ENCODE peak calls at places on chromosome 18, in seven cellular contexts. X is uterus, P is HCT116, M is AG04450, Z is ovary, N is IMR-90, G is RWPE2. Q is an unnamed sample.
A peak's percentile ranks its signal among the peaks of the same experiment; 100 is the strongest.

GRCh38 chr18:77106331-77106730 is 26.3 kb downstream of the MBP start:
- DNase-seq in X (no peak), P (no peak), M (no peak), Z (peak; percentile 45), N (no peak), G (no peak), Q (no peak)

GRCh38 chr18:54672846-54673475 is 81.9 kb downstream of the DYNAP start:
- DNase-seq in X (no peak), P (no peak), M (no peak), Z (no peak), N (no peak), G (no peak), Q (peak; percentile 58)

GRCh38 chr18:54330768-54331548 is 26.7 kb downstream of the STARD6 start:
- DNase-seq in X (no peak), P (no peak), M (no peak), Z (no peak), N (no peak), G (no peak), Q (no peak)

GRCh38 chr18:33440384-33441043 is at the start of gene CCDC178:
- DNase-seq in X (peak; percentile 20), P (no peak), M (no peak), Z (peak; percentile 65), N (peak; percentile 4), G (no peak), Q (no peak)

GRCh38 chr18:3012306-3012919 is 531 bp downstream of the LPIN2 start:
- DNase-seq in X (peak; percentile 60), P (no peak), M (no peak), Z (peak; percentile 59), N (peak; percentile 20), G (no peak), Q (no peak)

GRCh38 chr18:33605250-33605649 is 27.2 kb downstream of the ASXL3 start:
- DNase-seq in X (no peak), P (no peak), M (no peak), Z (no peak), N (no peak), G (no peak), Q (no peak)

GRCh38 chr18:62368100-62368499 is 43.0 kb downstream of the TNFRSF11A start:
- DNase-seq in X (no peak), P (no peak), M (no peak), Z (no peak), N (no peak), G (no peak), Q (no peak)

GRCh38 chr18:50973367-50974126 is 5.7 kb downstream of the ELAC1 start:
- DNase-seq in X (no peak), P (no peak), M (no peak), Z (no peak), N (peak; percentile 79), G (no peak), Q (no peak)

GRCh38 chr18:36692331-36692730 is 136.5 kb downstream of the TPGS2 start:
- DNase-seq in X (no peak), P (no peak), M (peak; percentile 73), Z (no peak), N (peak; percentile 93), G (no peak), Q (no peak)

GRCh38 chr18:44178476-44178875 is 502.2 kb upstream of the SETBP1 start:
- DNase-seq in X (peak; percentile 25), P (no peak), M (no peak), Z (no peak), N (no peak), G (no peak), Q (no peak)

GRCh38 chr18:5759169-5759568 is 136.2 kb downstream of the TMEM200C start:
- DNase-seq in X (no peak), P (no peak), M (no peak), Z (no peak), N (no peak), G (no peak), Q (no peak)

GRCh38 chr18:26462304-26462703 is 86.0 kb downstream of the KCTD1 start:
- DNase-seq in X (no peak), P (no peak), M (no peak), Z (no peak), N (no peak), G (no peak), Q (no peak)

GRCh38 chr18:13566941-13567762 is 159.2 kb downstream of the FAM210A start:
- DNase-seq in X (no peak), P (no peak), M (no peak), Z (no peak), N (no peak), G (no peak), Q (no peak)

GRCh38 chr18:711330-711692 is 1.1 kb downstream of the ENOSF1 start:
- DNase-seq in X (no peak), P (no peak), M (no peak), Z (no peak), N (no peak), G (no peak), Q (no peak)

GRCh38 chr18:11091746-11092145 is 57.6 kb downstream of the PIEZO2 start:
- DNase-seq in X (no peak), P (no peak), M (no peak), Z (no peak), N (no peak), G (no peak), Q (no peak)

GRCh38 chr18:48820483-48821250 is 130.1 kb downstream of the SMAD7 start:
- DNase-seq in X (peak; percentile 4), P (no peak), M (no peak), Z (no peak), N (no peak), G (peak; percentile 36), Q (no peak)

GRCh38 chr18:33579147-33579867 is 1.3 kb downstream of the ASXL3 start:
- DNase-seq in X (no peak), P (no peak), M (no peak), Z (no peak), N (no peak), G (no peak), Q (no peak)

GRCh38 chr18:9535430-9535972 is 60.2 kb downstream of the RALBP1 start:
- DNase-seq in X (peak; percentile 37), P (no peak), M (peak; percentile 86), Z (peak; percentile 68), N (peak; percentile 96), G (no peak), Q (peak; percentile 71)

GRCh38 chr18:23897733-23898132 is 116.8 kb upstream of the TTC39C start:
- DNase-seq in X (no peak), P (no peak), M (no peak), Z (no peak), N (no peak), G (no peak), Q (no peak)

DNA sequence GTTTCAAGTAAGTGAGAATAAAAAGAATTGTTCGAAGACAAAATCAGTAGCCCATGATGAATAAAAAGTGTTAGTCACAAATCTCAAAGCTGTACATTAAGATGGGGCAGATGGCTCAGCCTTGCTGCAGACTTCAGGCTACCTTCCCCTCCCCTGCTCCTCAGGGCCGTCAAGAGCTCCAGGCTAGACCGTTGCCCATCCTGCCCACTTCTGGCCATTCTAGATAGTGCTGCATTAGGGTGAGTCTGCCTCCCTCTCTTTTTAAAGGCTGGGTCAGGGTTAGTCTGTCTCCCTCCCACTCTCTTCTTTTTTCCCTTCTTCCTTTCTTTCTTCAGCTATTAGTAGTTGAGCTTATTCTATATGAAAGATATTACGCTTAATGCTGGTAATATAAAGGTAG is 86.0 kb downstream of the MAPRE2 start:
- DNase-seq in X (no peak), P (no peak), M (no peak), Z (no peak), N (peak; percentile 8), G (no peak), Q (no peak)
- TF ChIP-seq CTCF in X (no peak), P (peak; percentile 38), M (peak; percentile 42), Z (no peak), N (peak; percentile 11), G (no peak), Q (no peak)

GRCh38 chr18:57434177-57434535 is 1.0 kb upstream of the ONECUT2 start:
- DNase-seq in X (no peak), P (no peak), M (no peak), Z (no peak), N (no peak), G (no peak), Q (no peak)
- H3K27me3 ChIP-seq in X (peaks cover 31% of the 10 kb centered on the region), P (peaks cover 41% of the 10 kb centered on the region), M (peaks cover 91% of the 10 kb centered on the region), Z (no peaks in the 10 kb centered on the region), N (peaks cover 85% of the 10 kb centered on the region), G (peaks cover 92% of the 10 kb centered on the region), Q (no peaks in the 10 kb centered on the region)

GRCh38 chr18:63514326-63514725 is 27.8 kb upstream of the SERPINB12 start:
- DNase-seq in X (no peak), P (no peak), M (no peak), Z (no peak), N (no peak), G (no peak), Q (no peak)

GRCh38 chr18:63518178-63519012 is 23.8 kb upstream of the SERPINB12 start:
- DNase-seq in X (peak; percentile 27), P (peak; percentile 78), M (peak; percentile 49), Z (peak; percentile 29), N (peak; percentile 70), G (no peak), Q (peak; percentile 49)

GRCh38 chr18:63511285-63511684 is 30.9 kb upstream of the SERPINB12 start:
- DNase-seq in X (no peak), P (peak; percentile 82), M (peak; percentile 6), Z (no peak), N (peak; percentile 63), G (no peak), Q (peak; percentile 26)

GRCh38 chr18:63515799-63516198 is 26.4 kb upstream of the SERPINB12 start:
- DNase-seq in X (no peak), P (no peak), M (no peak), Z (no peak), N (no peak), G (no peak), Q (no peak)

DNA sequence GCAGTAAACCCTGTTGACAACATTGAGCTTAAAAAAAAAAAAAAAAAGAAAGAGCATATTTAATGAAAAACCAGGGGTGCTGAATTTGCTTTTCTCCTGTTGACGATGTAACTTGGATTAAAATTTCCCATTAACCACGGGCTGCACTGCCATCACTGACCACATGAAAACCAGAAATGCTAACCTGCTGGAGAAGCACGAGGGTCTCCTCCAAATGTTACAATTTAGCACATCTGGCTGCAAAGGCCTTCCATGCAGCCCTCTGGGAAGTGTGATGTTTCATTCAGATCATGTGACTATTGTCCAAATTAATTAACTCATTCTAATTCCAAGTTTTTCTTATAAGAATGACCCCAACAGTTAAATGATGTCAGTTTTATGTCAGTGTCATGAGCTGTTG is 26.9 kb upstream of the SERPINB12 start:
- DNase-seq in X (no peak), P (no peak), M (no peak), Z (no peak), N (no peak), G (no peak), Q (no peak)
- TF ChIP-seq CTCF in X (no peak), P (peak; percentile 42), M (peak; percentile 44), Z (no peak), N (no peak), G (peak; percentile 16), Q (no peak)

DNA sequence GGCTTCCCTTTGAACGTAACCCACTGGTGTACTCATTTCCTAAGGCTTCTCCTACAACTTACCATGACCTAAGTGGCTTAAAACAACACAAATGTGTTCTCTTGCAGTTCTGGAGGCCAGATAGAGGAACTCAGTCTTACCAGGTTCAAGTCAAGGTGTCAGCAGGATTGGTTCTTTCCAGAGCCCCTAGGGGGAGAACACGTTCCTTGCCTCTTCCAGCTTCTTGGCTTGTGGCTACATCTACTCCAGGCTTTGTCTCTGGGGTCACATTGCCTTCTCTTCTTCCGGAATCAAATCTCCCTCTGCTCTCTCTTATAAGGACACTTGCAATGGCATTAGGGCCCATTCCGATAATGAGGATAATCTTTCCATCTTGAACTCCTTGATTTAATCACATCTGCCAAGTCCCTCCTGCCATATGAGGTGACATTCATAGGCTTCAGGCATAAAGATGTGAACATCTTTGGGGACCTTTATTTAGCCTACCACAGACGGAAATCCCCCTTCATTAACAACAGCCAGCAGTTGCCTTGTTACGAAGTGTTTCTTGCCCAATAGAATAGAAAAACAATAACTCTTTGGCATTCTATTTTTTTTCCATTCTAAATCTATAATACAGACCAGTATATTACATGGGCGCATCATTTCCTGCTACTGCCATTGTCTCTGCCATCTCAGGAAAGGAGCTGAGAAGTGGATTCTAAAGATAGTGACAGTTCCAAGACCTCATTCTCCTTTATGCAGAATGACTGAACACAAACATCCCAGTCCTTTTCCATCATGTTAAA is 362.0 kb downstream of the ZNF521 start:
- DNase-seq in X (no peak), P (no peak), M (no peak), Z (no peak), N (no peak), G (no peak), Q (no peak)
- H3K27me3 ChIP-seq in X (no peaks in the 10 kb centered on the region), P (no peaks in the 10 kb centered on the region), M (no peaks in the 10 kb centered on the region), Z (no peaks in the 10 kb centered on the region), N (no peaks in the 10 kb centered on the region), G (no peaks in the 10 kb centered on the region), Q (no peaks in the 10 kb centered on the region)

Q was measured in Caco-2.